ENCODE peak calls at places on chromosomes 3 and 15, in eight cellular contexts. One of them, this sample, is unnamed.

GRCh38 chr3:189701934-189702693 is 70.9 kb downstream of the TP63 start:
- DNase-seq in MG63: peak
- DNase-seq in SW480: no peak
- DNase-seq in stimulated activated CD4-positive, alpha-beta T cell treated with anti-CD3 and anti-CD28 coated beads, Interleukin-2, amount 100 ng/mL, for 24 hours: no peak
- DNase-seq in HS-27A: no peak
- DNase-seq in aorta: no peak
- DNase-seq in mucosa of gallbladder: no peak
- DNase-seq in memory B cell: no peak
- DNase-seq in this sample: no peak

GRCh38 chr3:49098429-49098828 is 4.6 kb upstream of the QRICH1 start:
- DNase-seq in MG63: no peak
- DNase-seq in SW480: no peak
- DNase-seq in stimulated activated CD4-positive, alpha-beta T cell treated with anti-CD3 and anti-CD28 coated beads, Interleukin-2, amount 100 ng/mL, for 24 hours: no peak
- DNase-seq in HS-27A: no peak
- DNase-seq in aorta: no peak
- DNase-seq in mucosa of gallbladder: no peak
- DNase-seq in memory B cell: no peak
- DNase-seq in this sample: no peak

GRCh38 chr3:78978037-78978436 is 789.8 kb downstream of the ROBO1 start:
- DNase-seq in MG63: no peak
- DNase-seq in SW480: peak
- DNase-seq in stimulated activated CD4-positive, alpha-beta T cell treated with anti-CD3 and anti-CD28 coated beads, Interleukin-2, amount 100 ng/mL, for 24 hours: no peak
- DNase-seq in HS-27A: no peak
- DNase-seq in aorta: no peak
- DNase-seq in mucosa of gallbladder: no peak
- DNase-seq in memory B cell: no peak
- DNase-seq in this sample: no peak

GRCh38 chr3:132417695-132418520 is 606 bp downstream of the DNAJC13 start:
- DNase-seq in MG63: peak
- DNase-seq in SW480: peak
- DNase-seq in stimulated activated CD4-positive, alpha-beta T cell treated with anti-CD3 and anti-CD28 coated beads, Interleukin-2, amount 100 ng/mL, for 24 hours: peak
- DNase-seq in HS-27A: peak
- DNase-seq in aorta: peak
- DNase-seq in mucosa of gallbladder: peak
- DNase-seq in memory B cell: no peak
- DNase-seq in this sample: peak

GRCh38 chr3:119643528-119643927 is 16.9 kb downstream of the POPDC2 start:
- DNase-seq in MG63: no peak
- DNase-seq in SW480: no peak
- DNase-seq in stimulated activated CD4-positive, alpha-beta T cell treated with anti-CD3 and anti-CD28 coated beads, Interleukin-2, amount 100 ng/mL, for 24 hours: no peak
- DNase-seq in HS-27A: peak
- DNase-seq in aorta: no peak
- DNase-seq in mucosa of gallbladder: no peak
- DNase-seq in memory B cell: no peak
- DNase-seq in this sample: no peak

GRCh38 chr15:68666120-68666811 is 87.5 kb downstream of the CORO2B start:
- DNase-seq in MG63: no peak
- DNase-seq in SW480: no peak
- DNase-seq in stimulated activated CD4-positive, alpha-beta T cell treated with anti-CD3 and anti-CD28 coated beads, Interleukin-2, amount 100 ng/mL, for 24 hours: no peak
- DNase-seq in HS-27A: no peak
- DNase-seq in aorta: no peak
- DNase-seq in mucosa of gallbladder: no peak
- DNase-seq in memory B cell: no peak
- DNase-seq in this sample: no peak

GRCh38 chr3:177881330-177881729 is 654.9 kb upstream of the KCNMB2 start:
- DNase-seq in MG63: no peak
- DNase-seq in SW480: no peak
- DNase-seq in stimulated activated CD4-positive, alpha-beta T cell treated with anti-CD3 and anti-CD28 coated beads, Interleukin-2, amount 100 ng/mL, for 24 hours: no peak
- DNase-seq in HS-27A: no peak
- DNase-seq in aorta: no peak
- DNase-seq in mucosa of gallbladder: no peak
- DNase-seq in memory B cell: no peak
- DNase-seq in this sample: no peak

GRCh38 chr3:24264748-24265158 is 229.9 kb downstream of the THRB start:
- DNase-seq in MG63: no peak
- DNase-seq in SW480: peak
- DNase-seq in stimulated activated CD4-positive, alpha-beta T cell treated with anti-CD3 and anti-CD28 coated beads, Interleukin-2, amount 100 ng/mL, for 24 hours: no peak
- DNase-seq in HS-27A: no peak
- DNase-seq in aorta: no peak
- DNase-seq in mucosa of gallbladder: no peak
- DNase-seq in memory B cell: no peak
- DNase-seq in this sample: no peak

GRCh38 chr15:84603630-84604379 is 3.0 kb downstream of the ZSCAN2 start:
- DNase-seq in MG63: no peak
- DNase-seq in SW480: no peak
- DNase-seq in stimulated activated CD4-positive, alpha-beta T cell treated with anti-CD3 and anti-CD28 coated beads, Interleukin-2, amount 100 ng/mL, for 24 hours: no peak
- DNase-seq in HS-27A: no peak
- DNase-seq in aorta: no peak
- DNase-seq in mucosa of gallbladder: no peak
- DNase-seq in memory B cell: no peak
- DNase-seq in this sample: no peak

GRCh38 chr15:45457641-45458539 is 64.7 kb downstream of the SLC30A4 start:
- DNase-seq in MG63: peak
- DNase-seq in SW480: peak
- DNase-seq in stimulated activated CD4-positive, alpha-beta T cell treated with anti-CD3 and anti-CD28 coated beads, Interleukin-2, amount 100 ng/mL, for 24 hours: peak
- DNase-seq in HS-27A: peak
- DNase-seq in aorta: peak
- DNase-seq in mucosa of gallbladder: peak
- DNase-seq in memory B cell: peak
- DNase-seq in this sample: peak

GRCh38 chr3:65939184-65939583 is 99.5 kb downstream of the MAGI1 start:
- DNase-seq in MG63: no peak
- DNase-seq in SW480: no peak
- DNase-seq in stimulated activated CD4-positive, alpha-beta T cell treated with anti-CD3 and anti-CD28 coated beads, Interleukin-2, amount 100 ng/mL, for 24 hours: no peak
- DNase-seq in HS-27A: no peak
- DNase-seq in aorta: no peak
- DNase-seq in mucosa of gallbladder: no peak
- DNase-seq in memory B cell: no peak
- DNase-seq in this sample: no peak

GRCh38 chr3:196499061-196499460 is 4.5 kb downstream of the RNF168 start:
- DNase-seq in MG63: peak
- DNase-seq in SW480: no peak
- DNase-seq in stimulated activated CD4-positive, alpha-beta T cell treated with anti-CD3 and anti-CD28 coated beads, Interleukin-2, amount 100 ng/mL, for 24 hours: no peak
- DNase-seq in HS-27A: no peak
- DNase-seq in aorta: no peak
- DNase-seq in mucosa of gallbladder: no peak
- DNase-seq in memory B cell: no peak
- DNase-seq in this sample: no peak